ENCODE peak calls at places on chromosomes 6 and 20, in five cellular contexts. D is endodermal cell, H is mesendoderm, R is PC-3, S is brain microvascular endothelial cell. G is an unnamed sample.
A peak's percentile ranks its signal among the peaks of the same experiment; 100 is the strongest.

GRCh38 chr6:106979435-106979884 is 4.9 kb upstream of the CD24 start:
- DNase-seq in D (peak; percentile 98), R (peak; percentile 84), S (peak; percentile 82), H (peak; percentile 91), G (peak; percentile 71)

GRCh38 chr6:99885051-99885450 is 109.0 kb downstream of the MCHR2 start:
- DNase-seq in D (no peak), H (no peak), S (no peak), R (peak; percentile 29), G (no peak)

GRCh38 chr6:52876056-52876787 is 33.3 kb downstream of the GSTA3 start:
- DNase-seq in D (no peak), H (no peak), S (no peak), R (peak; percentile 28), G (no peak)

GRCh38 chr20:61052195-61052594 is 199.9 kb upstream of the CDH4 start:
- DNase-seq in D (no peak), S (no peak), R (no peak), H (no peak), G (no peak)

GRCh38 chr6:145842693-145843546 is 28.3 kb upstream of the FBXO30 start:
- DNase-seq in R (no peak), H (no peak), S (no peak), D (no peak), G (no peak)

GRCh38 chr6:106101466-106101865 is 15.3 kb downstream of the PRDM1 start:
- DNase-seq in H (no peak), D (no peak), S (no peak), R (peak; percentile 50), G (no peak)

GRCh38 chr6:109869398-109870165 is 108.5 kb upstream of the GPR6 start:
- DNase-seq in R (no peak), S (no peak), H (peak; percentile 80), D (peak; percentile 76), G (no peak)

GRCh38 chr6:68746376-68746775 is 111.3 kb downstream of the ADGRB3 start:
- DNase-seq in D (no peak), H (no peak), S (no peak), R (no peak), G (no peak)

GRCh38 chr20:55386686-55387085 is 618.6 kb downstream of the CBLN4 start:
- DNase-seq in R (peak; percentile 20), S (no peak), D (no peak), H (no peak), G (no peak)

GRCh38 chr20:41774291-41774690 is 156.1 kb upstream of the CHD6 start:
- DNase-seq in S (no peak), D (no peak), H (no peak), R (no peak), G (no peak)

GRCh38 chr20:41782255-41782654 is 164.1 kb upstream of the CHD6 start:
- DNase-seq in H (no peak), S (no peak), R (no peak), D (no peak), G (no peak)

DNA sequence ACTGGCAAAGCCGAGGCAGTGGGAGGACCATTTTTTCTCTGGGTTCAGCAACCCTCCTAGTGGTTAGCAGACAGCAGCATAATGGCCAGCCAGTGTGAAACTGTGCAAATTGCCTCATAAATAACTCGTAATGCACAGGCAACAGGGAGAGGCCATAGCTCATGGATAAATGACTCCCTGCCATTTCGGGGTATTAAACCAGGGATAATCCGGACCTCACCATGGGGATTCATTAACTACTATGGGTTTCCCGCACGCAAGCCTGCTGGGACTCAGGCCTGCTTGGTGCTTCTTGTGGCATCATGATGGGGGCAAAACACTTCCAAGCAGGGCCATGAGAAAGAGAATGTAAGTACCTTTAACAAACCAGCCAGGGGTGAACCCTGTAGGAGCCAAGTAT is 158.3 kb upstream of the CHD6 start:
- DNase-seq in D (no peak), S (no peak), H (no peak), R (no peak), G (no peak)
- H3K4me3 ChIP-seq in D (no peak overlapping the region), S (no peak overlapping the region), H (no peak overlapping the region), R (no peak overlapping the region), G (no peak overlapping the region)

DNA sequence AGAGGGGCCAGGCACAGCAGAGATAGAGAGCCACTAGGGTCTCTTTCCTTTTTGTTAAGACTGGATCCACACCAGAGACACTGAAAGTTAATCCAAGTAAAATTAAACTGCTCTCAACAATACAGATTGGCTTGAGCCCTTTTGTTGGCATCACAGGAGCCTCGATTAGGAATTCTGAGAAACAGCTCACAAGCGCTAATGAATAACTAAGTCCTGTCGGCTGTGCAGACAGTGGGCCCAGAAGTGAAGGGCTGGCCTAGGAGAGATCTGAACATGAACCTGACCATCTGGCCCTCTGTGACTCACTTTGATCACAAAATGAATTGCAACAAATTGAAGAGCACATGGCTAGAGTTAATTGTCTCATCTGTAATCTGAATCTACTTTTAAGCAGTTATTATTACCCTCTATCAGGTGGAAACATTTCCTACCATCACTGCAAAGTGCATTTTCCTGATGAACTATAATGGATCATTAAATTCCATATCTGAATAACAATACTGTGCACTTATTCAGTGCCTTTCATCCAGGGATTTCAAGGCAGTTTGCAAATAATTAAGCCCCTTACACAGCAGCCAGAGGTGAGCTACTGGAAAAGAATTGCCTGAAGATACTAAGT is 3.2 kb downstream of the BACH2 start:
- DNase-seq in D (no peak), R (no peak), H (no peak), S (no peak), G (no peak)
- H3K27me3 ChIP-seq in D (peaks cover 24% of the 10 kb centered on the region), R (no peaks in the 10 kb centered on the region), H (peaks cover 10% of the 10 kb centered on the region), S (peaks cover 17% of the 10 kb centered on the region), G (peaks cover 18% of the 10 kb centered on the region)

DNA sequence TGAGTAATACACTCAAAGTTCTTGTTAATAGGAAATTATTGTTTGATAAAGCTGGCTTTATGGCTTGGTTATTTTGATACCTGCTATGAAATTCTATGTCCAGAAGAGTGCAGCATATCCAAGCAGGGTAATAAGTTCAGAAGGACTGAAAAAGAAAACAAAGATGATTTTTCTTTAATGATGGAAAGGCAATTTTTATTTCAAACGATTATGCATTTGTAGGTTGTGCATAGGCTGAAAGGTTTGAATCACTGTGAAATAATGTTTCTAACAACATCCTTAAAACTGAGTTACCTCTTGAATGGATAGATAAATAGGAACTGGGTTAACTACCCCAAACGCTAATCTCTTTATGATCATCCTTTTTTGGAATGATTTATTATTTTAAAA is 1.4 kb upstream of the MAN1A1 start:
- DNase-seq in R (peak; percentile 57), D (no peak), H (no peak), S (no peak), G (no peak)
- H3K4me3 ChIP-seq in R (peak overlapping the region; percentile 92), D (peak overlapping the region; percentile 87), H (no peak overlapping the region), S (no peak overlapping the region), G (peak overlapping the region; percentile 83)

GRCh38 chr6:170564936-170565530 is 10.9 kb downstream of the TBP start:
- DNase-seq in S (no peak), D (no peak), H (no peak), R (no peak), G (no peak)
- H3K27me3 ChIP-seq in S (no peaks in the 10 kb centered on the region), D (no peaks in the 10 kb centered on the region), H (no peaks in the 10 kb centered on the region), R (no peaks in the 10 kb centered on the region), G (no peaks in the 10 kb centered on the region)

DNA sequence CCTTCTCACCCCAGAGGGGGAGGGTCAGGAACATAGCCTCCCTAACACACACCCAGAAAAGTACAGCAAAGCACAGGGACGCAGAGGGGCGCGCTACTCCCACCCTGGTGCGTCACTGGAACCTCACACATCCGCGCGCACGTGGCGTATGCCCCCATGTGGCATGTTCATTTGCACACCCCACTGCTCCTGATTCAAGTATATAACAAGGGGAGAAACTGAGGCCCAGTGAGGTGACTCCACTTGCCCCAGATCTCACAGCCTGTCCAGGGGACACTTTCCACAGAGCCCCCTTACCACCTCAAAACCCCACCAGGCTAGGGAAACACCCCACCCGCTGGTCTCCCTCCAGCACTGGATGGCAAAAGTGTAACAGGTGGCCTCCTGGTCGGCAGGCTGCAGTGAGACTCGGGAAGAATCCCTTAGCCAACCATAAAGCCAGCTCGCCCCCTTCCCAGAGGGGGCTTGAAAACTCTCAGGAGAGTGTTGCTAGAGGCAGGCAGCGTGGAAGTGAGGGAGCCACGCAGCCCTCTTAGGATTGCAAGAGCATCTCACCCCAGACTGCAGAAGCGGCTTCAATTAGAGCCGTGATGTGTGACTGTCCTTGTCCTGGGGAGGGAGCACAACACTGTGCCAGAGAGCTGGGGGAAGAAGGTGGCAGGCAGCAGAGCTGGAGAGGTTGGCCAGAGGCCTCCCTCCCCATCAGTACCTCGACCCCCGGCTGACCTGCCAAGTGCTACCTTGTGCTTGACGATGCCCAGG is at the start of gene GRM4:
- DNase-seq in D (peak; percentile 64), H (peak; percentile 54), S (no peak), R (no peak), G (no peak)
- H3K4me3 ChIP-seq in D (peak within 1 kb of the TSS; percentile 75), H (peak within 1 kb of the TSS; percentile 55), S (peak within 1 kb of the TSS; percentile 33), R (peak within 1 kb of the TSS; percentile 37), G (peak within 1 kb of the TSS; percentile 26)